ENCODE peak calls at places on chromosome 16, in four cellular contexts. N is MM.1S, I is BJ, A is osteocyte. Q is an unnamed sample.
A peak's percentile ranks its signal among the peaks of the same experiment; 100 is the strongest.

GRCh38 chr16:79613009-79613408 is 12.5 kb upstream of the MAF start:
- DNase-seq in N (no peak), I (no peak), A (no peak), Q (no peak)

GRCh38 chr16:4624827-4625616 is 396 bp downstream of the MGRN1 start:
- DNase-seq in N (peak; percentile 90), I (no peak), A (no peak), Q (peak; percentile 81)

GRCh38 chr16:49179714-49180330 is 101.8 kb downstream of the CBLN1 start:
- DNase-seq in N (no peak), I (no peak), A (no peak), Q (peak; percentile 77)

GRCh38 chr16:86952769-86953168 is 364.4 kb downstream of the C16orf95 start:
- DNase-seq in N (no peak), I (no peak), A (no peak), Q (no peak)

GRCh38 chr16:12455287-12455798 is 348.3 kb downstream of the CPPED1 start:
- DNase-seq in N (peak; percentile 11), I (no peak), A (no peak), Q (peak; percentile 73)

GRCh38 chr16:87806246-87806607 is 40.4 kb upstream of the KLHDC4 start:
- DNase-seq in N (no peak), I (no peak), A (no peak), Q (no peak)

GRCh38 chr16:87447323-87447722 is 45.5 kb downstream of the ZCCHC14 start:
- DNase-seq in N (no peak), I (no peak), A (no peak), Q (no peak)

GRCh38 chr16:19294156-19294649 is 8.7 kb downstream of the CLEC19A start:
- DNase-seq in N (peak; percentile 84), I (no peak), A (no peak), Q (no peak)

GRCh38 chr16:29775742-29776408 is 2.2 kb upstream of the ZG16 start:
- DNase-seq in N (no peak), I (no peak), A (no peak), Q (no peak)

GRCh38 chr16:72723781-72724180 is 324.1 kb downstream of the ZFHX3 start:
- DNase-seq in N (no peak), I (no peak), A (no peak), Q (no peak)

GRCh38 chr16:20611350-20611902 is 35.3 kb upstream of the ACSM2B start:
- DNase-seq in N (no peak), I (no peak), A (peak; percentile 77), Q (no peak)

GRCh38 chr16:24539850-24540484 is 601 bp downstream of the RBBP6 start:
- DNase-seq in N (peak; percentile 59), I (no peak), A (peak; percentile 87), Q (peak; percentile 80)

GRCh38 chr16:19689342-19689741 is 28.7 kb downstream of the KNOP1 start:
- DNase-seq in N (no peak), I (no peak), A (no peak), Q (no peak)

GRCh38 chr16:89112377-89113151 is 18.9 kb downstream of the ACSF3 start:
- DNase-seq in N (no peak), I (no peak), A (no peak), Q (peak; percentile 32)

GRCh38 chr16:80744856-80745255 is 59.5 kb downstream of the CDYL2 start:
- DNase-seq in N (no peak), I (no peak), A (no peak), Q (no peak)

GRCh38 chr16:86498155-86498651 is 12.1 kb upstream of the FOXF1 start:
- DNase-seq in N (no peak), I (no peak), A (no peak), Q (no peak)

GRCh38 chr16:64092284-64092683 is 1029.6 kb downstream of the CDH11 start:
- DNase-seq in N (no peak), I (peak; percentile 36), A (no peak), Q (no peak)

GRCh38 chr16:4052801-4053662 is 63.2 kb downstream of the ADCY9 start:
- DNase-seq in N (no peak), I (peak; percentile 64), A (no peak), Q (peak; percentile 71)

GRCh38 chr16:10994571-10994970 is 50.2 kb downstream of the CLEC16A start:
- DNase-seq in N (no peak), I (no peak), A (no peak), Q (no peak)

GRCh38 chr16:77409311-77409710 is 25.5 kb downstream of the ADAMTS18 start:
- DNase-seq in N (no peak), I (no peak), A (no peak), Q (no peak)

GRCh38 chr16:25033852-25034251 is 18.7 kb upstream of the ARHGAP17 start:
- DNase-seq in N (no peak), I (no peak), A (no peak), Q (no peak)

GRCh38 chr16:48164907-48165715 is 9.3 kb upstream of the ABCC12 start:
- DNase-seq in N (peak; percentile 55), I (no peak), A (peak; percentile 91), Q (peak; percentile 68)

GRCh38 chr16:50072730-50073129 is 7.0 kb downstream of the HEATR3 start:
- DNase-seq in N (no peak), I (no peak), A (no peak), Q (no peak)

GRCh38 chr16:73199214-73199613 is 151.3 kb upstream of the ZFHX3 start:
- DNase-seq in N (no peak), I (no peak), A (no peak), Q (no peak)

GRCh38 chr16:52547001-52547833 is at the start of gene TOX3:
- DNase-seq in N (no peak), I (no peak), A (no peak), Q (peak; percentile 76)

GRCh38 chr16:54482892-54483574 is 196.4 kb upstream of the IRX3 start:
- DNase-seq in N (no peak), I (no peak), A (no peak), Q (no peak)

GRCh38 chr16:3659200-3659599 is 4.7 kb downstream of the DNASE1 start:
- DNase-seq in N (no peak), I (no peak), A (no peak), Q (no peak)

GRCh38 chr16:15553313-15554088 is 89.5 kb downstream of the MARF1 start:
- DNase-seq in N (no peak), I (no peak), A (no peak), Q (no peak)

GRCh38 chr16:86960266-86960665 is 356.9 kb downstream of the C16orf95 start:
- DNase-seq in N (no peak), I (no peak), A (no peak), Q (no peak)

GRCh38 chr16:4494746-4495490 is 18.7 kb downstream of the HMOX2 start:
- DNase-seq in N (no peak), I (no peak), A (no peak), Q (no peak)

GRCh38 chr16:57372372-57373116 is at the start of gene CX3CL1:
- DNase-seq in N (no peak), I (no peak), A (no peak), Q (peak; percentile 78)

GRCh38 chr16:69520800-69521602 is 44.8 kb upstream of the NFAT5 start:
- DNase-seq in N (peak; percentile 26), I (no peak), A (no peak), Q (no peak)

GRCh38 chr16:63690961-63691360 is 1430.9 kb downstream of the CDH11 start:
- DNase-seq in N (peak; percentile 46), I (no peak), A (no peak), Q (no peak)

GRCh38 chr16:31471875-31472558 is at the start of gene TGFB1I1:
- DNase-seq in N (no peak), I (no peak), A (no peak), Q (peak; percentile 76)

GRCh38 chr16:9256196-9256595 is 164.8 kb downstream of the HAPSTR1 start:
- DNase-seq in N (peak; percentile 56), I (no peak), A (no peak), Q (peak; percentile 60)
- TF ChIP-seq CTCF in N (peak; percentile 84), I (peak; percentile 49), A (peak; percentile 30), Q (peak; percentile 43)

DNA sequence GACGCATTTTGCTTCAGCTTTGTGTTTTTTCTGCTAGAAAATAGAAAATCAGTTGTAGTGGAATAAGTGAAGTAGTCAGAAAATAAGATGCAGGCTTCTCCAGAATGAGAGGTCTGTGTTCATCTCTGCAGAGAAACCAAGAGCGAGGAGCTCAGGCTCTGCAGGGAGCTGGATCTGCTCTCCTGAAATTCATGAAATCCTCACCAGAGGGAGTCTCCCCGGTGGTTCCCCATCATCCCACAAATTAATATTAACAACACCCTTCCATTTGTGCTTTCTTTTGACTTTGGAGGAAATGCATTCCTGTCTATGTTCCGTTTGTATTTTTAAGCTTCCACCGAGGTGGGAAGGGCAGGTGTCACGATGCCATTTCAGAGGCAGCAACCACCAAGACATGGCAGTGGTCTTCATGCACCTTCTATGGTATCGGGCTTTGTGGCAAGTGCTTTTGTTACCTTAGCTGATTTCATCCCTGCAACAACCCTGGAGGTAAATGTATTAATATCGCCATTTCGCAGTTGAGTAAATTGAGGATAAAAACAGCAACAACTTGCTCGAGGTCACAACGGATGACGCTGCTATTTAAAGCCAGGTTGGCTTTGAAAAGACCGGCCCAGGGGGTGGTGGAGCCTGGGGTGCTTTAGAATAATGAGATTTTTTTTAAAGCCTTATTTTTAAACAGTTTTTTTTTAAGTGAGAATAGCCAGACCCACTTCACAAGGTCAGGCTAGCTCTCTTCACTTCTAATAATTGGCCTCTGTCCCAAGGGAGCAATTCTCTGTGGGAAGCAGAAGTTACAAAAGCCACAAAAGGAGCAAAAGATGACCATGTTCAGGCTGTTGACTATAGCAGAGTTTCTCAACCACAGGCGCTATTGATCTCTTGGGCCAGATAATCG is 367.6 kb upstream of the ERCC4 start:
- DNase-seq in N (no peak), I (no peak), A (peak; percentile 11), Q (no peak)
- TF ChIP-seq CTCF in N (no peak), I (no peak), A (no peak), Q (no peak)

DNA sequence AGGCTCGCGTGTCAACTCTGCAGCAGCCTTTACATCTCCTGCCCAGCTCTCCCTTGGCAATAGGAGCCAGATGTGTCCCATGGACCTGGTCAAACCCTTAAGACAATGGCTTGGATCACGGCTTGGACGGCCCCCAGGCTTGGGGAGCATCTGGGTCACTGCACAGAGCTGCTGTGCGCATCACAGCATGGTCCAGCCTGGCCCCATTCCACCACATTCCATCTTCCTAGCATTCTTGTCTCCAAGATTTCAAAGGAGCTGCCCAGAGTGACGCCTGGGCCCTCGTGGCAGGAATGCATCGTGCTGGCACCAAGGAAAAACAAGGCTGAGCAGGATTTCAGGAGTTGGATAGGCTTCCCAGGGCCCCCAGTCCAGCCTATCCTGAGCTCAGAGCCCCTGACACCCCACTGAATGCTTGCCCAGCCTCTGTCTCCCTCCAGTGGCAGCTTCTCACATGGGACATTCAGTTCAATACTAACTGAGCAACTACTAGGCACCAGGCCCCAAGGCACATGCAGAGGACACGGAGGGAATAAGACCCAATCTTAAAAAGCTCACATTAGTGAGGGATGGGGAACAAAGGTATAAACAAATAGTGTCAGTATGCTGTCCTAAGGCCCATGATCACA is 34.3 kb downstream of the TK2 start:
- DNase-seq in N (peak; percentile 56), I (no peak), A (no peak), Q (peak; percentile 41)
- TF ChIP-seq CTCF in N (peak; percentile 52), I (peak; percentile 61), A (peak; percentile 56), Q (no peak)

DNA sequence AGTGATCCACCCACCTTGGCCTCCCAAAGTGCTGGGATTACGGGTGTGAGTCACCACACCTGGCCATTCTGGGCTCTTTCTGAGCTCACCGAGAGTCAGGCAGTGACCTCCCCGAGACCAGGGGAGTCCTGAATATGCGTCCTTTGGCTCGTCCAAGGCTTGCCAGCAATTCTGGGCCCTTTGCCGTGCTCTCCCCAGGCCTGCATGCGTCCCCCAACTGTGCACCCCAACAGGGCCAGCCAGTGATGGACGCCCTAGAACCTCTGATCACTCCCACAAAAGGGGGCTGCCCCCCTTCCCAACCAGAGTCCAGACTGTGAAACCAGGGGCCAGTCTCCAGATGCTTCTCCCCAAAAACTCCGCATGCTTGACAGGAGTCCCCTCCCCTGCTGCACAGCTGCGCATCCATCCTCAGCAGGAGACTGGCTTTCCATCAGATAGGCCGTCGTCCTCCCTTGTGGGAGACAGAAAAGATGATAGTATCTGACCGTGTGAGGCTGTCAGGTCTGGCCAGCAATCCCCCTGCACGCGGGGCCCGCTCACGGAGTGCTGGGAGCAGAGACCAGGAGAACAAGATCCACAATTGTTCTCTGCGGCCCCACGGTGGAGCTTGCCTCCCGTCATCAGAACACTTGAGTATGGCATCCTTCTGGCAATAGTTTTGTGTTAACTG is 15.5 kb downstream of the HS3ST6 start:
- DNase-seq in N (no peak), I (no peak), A (no peak), Q (no peak)
- TF ChIP-seq CTCF in N (no peak), I (no peak), A (no peak), Q (no peak)